ENCODE peak calls at places on chromosomes 13 and 19, in five cellular contexts. M, Z, N, L and G are unnamed samples.

GRCh38 chr13:106599875-106600797 is 32.2 kb upstream of the ARGLU1 start:
- DNase-seq in M (peak), Z (no peak), N (peak), L (no peak), G (peak)

GRCh38 chr19:21970466-21970865 is 40.3 kb downstream of the ZNF208 start:
- DNase-seq in M (no peak), Z (no peak), N (no peak), L (no peak), G (no peak)

GRCh38 chr19:588093-588742 is 1.5 kb upstream of the HCN2 start:
- DNase-seq in M (peak), Z (peak), N (peak), L (no peak), G (peak)

GRCh38 chr13:101535192-101535746 is 82.8 kb downstream of the ITGBL1 start:
- DNase-seq in M (no peak), Z (no peak), N (peak), L (no peak), G (peak)

GRCh38 chr13:68636784-68637183 is 1406.6 kb upstream of the PCDH9 start:
- DNase-seq in M (no peak), Z (no peak), N (no peak), L (no peak), G (no peak)

GRCh38 chr19:38425810-38426466 is at the start of gene RASGRP4:
- DNase-seq in M (no peak), Z (peak), N (no peak), L (no peak), G (no peak)

GRCh38 chr13:50941146-50941545 is 31.6 kb downstream of the RNASEH2B start:
- DNase-seq in M (no peak), Z (no peak), N (no peak), L (no peak), G (no peak)

GRCh38 chr13:50529154-50529882 is 314.2 kb downstream of the DLEU7 start:
- DNase-seq in M (peak), Z (peak), N (peak), L (no peak), G (no peak)

GRCh38 chr13:50388481-50388880 is 373.2 kb downstream of the KCNRG start:
- DNase-seq in M (no peak), Z (no peak), N (no peak), L (no peak), G (no peak)

GRCh38 chr13:105634059-105634458 is 901.4 kb downstream of the EFNB2 start:
- DNase-seq in M (peak), Z (no peak), N (peak), L (no peak), G (no peak)

GRCh38 chr13:25420161-25420560 is 48.4 kb downstream of the ATP8A2 start:
- DNase-seq in M (no peak), Z (no peak), N (no peak), L (no peak), G (no peak)

GRCh38 chr13:110957181-110957884 is 42.5 kb upstream of the ANKRD10 start:
- DNase-seq in M (no peak), Z (no peak), N (peak), L (no peak), G (peak)

GRCh38 chr19:17832443-17833208 is 11.3 kb upstream of the INSL3 start:
- DNase-seq in M (no peak), Z (no peak), N (no peak), L (no peak), G (no peak)

GRCh38 chr19:17830567-17831418 is 9.5 kb upstream of the INSL3 start:
- DNase-seq in M (peak), Z (peak), N (peak), L (no peak), G (peak)

GRCh38 chr19:17831419-17831888 is 10.1 kb upstream of the INSL3 start:
- DNase-seq in M (no peak), Z (no peak), N (no peak), L (no peak), G (no peak)

GRCh38 chr19:17826508-17827056 is 5.3 kb upstream of the INSL3 start:
- DNase-seq in M (no peak), Z (no peak), N (no peak), L (no peak), G (no peak)

DNA sequence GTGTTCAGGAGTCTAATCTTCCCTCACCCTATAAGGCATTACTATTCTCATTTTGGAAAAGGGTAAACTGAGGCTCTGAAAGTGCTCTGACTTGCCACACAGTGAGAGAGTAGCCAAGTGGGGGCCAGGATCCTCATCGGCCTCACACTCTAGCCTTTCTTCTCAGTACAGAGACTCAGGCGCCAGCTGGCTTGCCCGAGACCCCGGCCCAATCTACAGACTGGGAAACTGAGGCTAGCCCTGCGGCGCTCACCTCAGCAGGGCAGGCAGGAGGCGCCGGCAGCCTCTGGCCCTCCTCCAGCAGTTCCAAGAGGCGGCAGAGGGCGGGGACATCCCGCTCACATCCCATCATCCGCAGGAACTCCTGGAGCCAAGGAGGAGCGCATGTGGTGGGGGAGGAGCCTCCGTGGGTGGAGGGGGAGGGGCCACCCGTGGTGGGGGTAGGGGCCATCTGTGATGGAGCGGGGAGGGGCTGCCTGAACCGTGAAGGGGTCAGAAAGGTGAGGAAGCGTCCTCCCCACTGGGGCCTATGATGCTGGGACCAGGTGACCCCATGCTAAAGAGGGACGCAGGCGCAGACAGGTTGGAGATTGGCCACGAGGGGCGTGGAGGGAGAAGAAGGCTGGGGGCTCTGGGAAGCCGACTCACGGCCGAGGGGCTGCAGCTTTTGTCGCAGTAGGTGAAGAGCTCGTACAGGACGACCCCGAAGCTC is 8.7 kb upstream of the INSL3 start:
- DNase-seq in M (peak), Z (peak), N (peak), L (no peak), G (no peak)
- TF ChIP-seq CTCF in M (no peak), Z (no peak), N (no peak), L (no peak), G (no peak)

GRCh38 chr19:44782729-44783128 is 5.0 kb downstream of the CBLC start:
- DNase-seq in M (no peak), Z (no peak), N (no peak), L (no peak), G (no peak)
- TF ChIP-seq CTCF in M (peak), Z (no peak), N (peak), L (no peak), G (no peak)

DNA sequence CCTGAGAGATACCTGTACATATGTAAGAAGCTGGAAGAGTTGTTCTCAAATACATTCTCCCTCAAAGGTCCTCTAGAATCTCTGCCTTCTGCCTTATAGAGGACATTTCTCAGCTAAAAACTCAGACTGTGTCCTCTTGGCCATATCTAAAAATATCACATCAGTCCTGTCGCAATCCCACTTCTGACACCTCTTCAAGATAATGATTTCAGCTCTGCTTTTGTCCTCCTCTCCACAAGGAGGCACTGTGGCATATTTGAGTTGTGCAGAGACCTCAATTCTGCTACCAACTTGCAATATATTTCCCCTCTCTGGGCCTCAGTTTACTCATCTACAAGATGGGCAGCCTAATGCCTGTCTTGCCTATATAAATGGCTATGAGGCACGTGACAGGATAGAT is 16.6 kb downstream of the ADAMTS10 start:
- DNase-seq in M (no peak), Z (no peak), N (no peak), L (no peak), G (no peak)
- TF ChIP-seq CTCF in M (peak), Z (no peak), N (peak), L (no peak), G (peak)

DNA sequence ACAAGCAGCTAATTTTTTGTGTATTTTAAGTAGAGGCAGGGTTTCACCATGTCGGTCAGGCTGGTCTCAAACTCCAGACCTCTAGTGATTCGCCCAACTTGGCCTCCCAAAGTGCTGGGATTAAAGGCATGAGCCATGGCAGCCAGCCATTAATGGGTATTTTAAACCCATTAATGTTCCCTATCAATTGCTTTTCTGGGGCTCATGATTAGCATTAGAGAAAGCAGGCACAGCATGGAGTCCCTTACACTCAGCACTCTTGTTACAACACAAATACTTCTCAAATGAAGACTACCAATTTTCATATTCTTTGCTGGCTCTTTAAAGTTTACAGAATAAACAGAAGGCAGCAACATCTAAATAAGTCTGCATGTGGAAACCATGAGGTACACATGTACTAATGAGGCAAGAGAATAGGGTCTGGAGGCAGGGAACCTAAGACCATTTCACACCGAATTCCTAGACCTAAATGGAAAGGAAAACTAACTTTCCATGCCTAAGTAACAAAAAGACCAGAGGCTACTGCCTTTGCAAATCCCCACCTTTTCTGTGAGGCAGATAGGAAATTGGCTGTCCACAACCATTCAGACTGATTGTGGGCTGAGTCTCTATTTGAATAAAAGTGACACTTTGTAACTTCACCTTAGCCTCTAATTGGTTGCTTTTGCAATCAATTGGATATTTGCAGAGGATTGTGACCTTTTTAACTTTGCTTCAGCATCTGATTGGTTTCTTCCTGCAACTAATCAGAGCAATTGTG is 21.2 kb downstream of the ZNF675 start:
- DNase-seq in M (no peak), Z (no peak), N (no peak), L (no peak), G (no peak)
- TF ChIP-seq CTCF in M (no peak), Z (no peak), N (no peak), L (no peak), G (no peak)

GRCh38 chr19:13082192-13083007 is 20.3 kb downstream of the LYL1 start:
- DNase-seq in M (peak), Z (no peak), N (peak), L (no peak), G (no peak)
- TF ChIP-seq CTCF in M (peak), Z (no peak), N (peak), L (no peak), G (peak)

DNA sequence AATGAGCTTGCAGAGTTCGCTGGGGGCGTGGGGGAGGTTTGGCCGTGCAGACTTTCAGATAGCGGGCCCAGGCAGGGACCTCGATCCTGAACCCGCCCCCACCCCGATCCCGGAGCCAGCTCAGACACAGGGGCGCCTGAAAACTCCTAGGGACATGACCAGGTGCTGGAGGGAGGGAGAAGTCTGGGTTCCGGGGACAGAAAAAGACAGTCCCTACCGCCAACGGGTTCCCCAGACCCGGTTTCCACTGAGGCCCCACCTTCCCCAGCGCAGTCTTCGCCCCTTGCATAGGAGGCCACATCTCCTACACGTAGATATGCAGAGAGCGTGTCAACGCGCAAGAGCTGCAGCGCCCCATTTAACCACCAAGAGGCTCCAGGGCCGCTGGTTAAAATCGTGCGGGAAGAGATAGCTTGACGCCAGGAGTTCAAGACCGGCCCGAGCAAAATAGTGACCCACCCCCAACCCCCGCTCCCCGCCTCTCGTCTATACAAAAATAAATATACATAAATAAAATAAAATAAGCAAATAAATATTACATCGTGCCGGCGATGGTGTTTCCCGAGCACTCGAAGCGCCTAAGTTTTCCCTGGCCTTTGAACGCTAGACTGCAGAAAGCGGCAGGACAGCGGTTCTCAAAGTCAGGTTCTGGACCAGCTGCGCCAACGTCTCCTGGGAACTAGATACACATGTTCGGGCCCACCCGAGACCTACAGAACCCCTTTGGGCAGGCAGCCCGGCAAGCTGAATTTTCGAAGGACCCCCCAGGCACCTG is 8.3 kb downstream of the CCDC8 start:
- DNase-seq in M (peak), Z (no peak), N (peak), L (no peak), G (no peak)
- TF ChIP-seq CTCF in M (peak), Z (no peak), N (peak), L (no peak), G (peak)

GRCh38 chr13:40562975-40563349 is 103.5 kb downstream of the FOXO1 start:
- DNase-seq in M (no peak), Z (no peak), N (no peak), L (no peak), G (no peak)

GRCh38 chr13:40566811-40567210 is 99.6 kb downstream of the FOXO1 start:
- DNase-seq in M (no peak), Z (no peak), N (no peak), L (no peak), G (no peak)

GRCh38 chr13:40565282-40566148 is 100.9 kb downstream of the FOXO1 start:
- DNase-seq in M (no peak), Z (no peak), N (peak), L (no peak), G (no peak)

GRCh38 chr13:40563350-40564125 is 102.9 kb downstream of the FOXO1 start:
- DNase-seq in M (no peak), Z (no peak), N (peak), L (no peak), G (no peak)

GRCh38 chr13:40564342-40564997 is 102.0 kb downstream of the FOXO1 start:
- DNase-seq in M (no peak), Z (no peak), N (no peak), L (no peak), G (no peak)
- TF ChIP-seq CTCF in M (peak), Z (no peak), N (no peak), L (no peak), G (no peak)

DNA sequence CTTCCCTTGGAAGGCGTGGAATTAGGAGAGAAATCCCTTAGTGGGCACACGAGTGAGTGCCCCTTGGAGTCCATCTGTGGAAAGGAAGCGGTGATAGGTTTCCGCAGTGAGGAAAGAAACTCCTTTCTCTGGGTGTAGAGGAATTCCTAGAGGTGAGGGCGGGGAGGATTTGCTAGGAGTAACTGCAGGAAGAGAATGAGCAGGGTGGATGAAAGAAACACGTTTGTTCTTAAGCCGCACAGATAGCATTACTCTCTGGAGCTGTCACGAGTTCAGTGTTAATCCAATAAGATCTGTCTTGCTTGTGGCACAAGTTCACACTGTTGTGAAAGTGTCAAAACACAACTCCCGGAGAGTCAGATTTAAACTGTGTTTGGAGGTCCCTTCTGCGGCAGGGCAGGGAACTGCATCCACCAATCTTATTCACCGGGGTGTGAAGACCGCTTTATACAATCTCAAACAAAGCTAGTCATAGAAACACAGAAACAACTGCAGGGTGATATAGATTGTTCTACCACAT is 1.2 kb downstream of the KL start:
- DNase-seq in M (no peak), Z (peak), N (peak), L (no peak), G (no peak)
- TF ChIP-seq CTCF in M (peak), Z (peak), N (peak), L (no peak), G (no peak)